ENCODE peak calls at places on chromosomes 7 and 10, in nine cellular contexts. W is lung, P is spleen, C is colonic mucosa, E is neural crest cell, U is HFFc6, T is RWPE1, D is Calu3, A is thyroid gland. H is an unnamed sample.

GRCh38 chr7:92740713-92741126 is 95.7 kb downstream of the CDK6 start:
- DNase-seq in P (no peak), E (no peak), D (peak; percentile 64), W (no peak), A (peak; percentile 75), C (no peak), T (peak; percentile 80), U (peak; percentile 83), H (no peak)

GRCh38 chr10:63268798-63269503 is 135.8 kb downstream of the NRBF2 start:
- DNase-seq in W (peak; percentile 87), D (peak; percentile 81), P (peak; percentile 87), A (peak; percentile 85), T (peak; percentile 87), C (peak; percentile 90), U (peak; percentile 97), E (peak; percentile 47), H (peak; percentile 94)

GRCh38 chr7:36765605-36766004 is 41.3 kb upstream of the AOAH start:
- DNase-seq in W (no peak), D (no peak), U (no peak), A (no peak), T (no peak), E (no peak), P (no peak), C (no peak), H (no peak)

GRCh38 chr7:106064836-106065559 is 47.1 kb downstream of the SYPL1 start:
- DNase-seq in C (peak; percentile 85), E (no peak), D (peak; percentile 81), T (peak; percentile 97), W (peak; percentile 67), P (peak; percentile 83), A (peak; percentile 95), U (peak; percentile 96), H (no peak)

GRCh38 chr10:122650331-122650730 is 49.3 kb downstream of the C10orf120 start:
- DNase-seq in U (no peak), E (no peak), P (peak; percentile 18), D (no peak), C (no peak), A (no peak), W (no peak), T (no peak), H (no peak)

GRCh38 chr7:157150825-157151412 is 12.2 kb downstream of the UBE3C start:
- DNase-seq in C (no peak), D (no peak), E (peak; percentile 26), W (peak; percentile 28), T (no peak), P (no peak), A (peak; percentile 40), U (no peak), H (no peak)

GRCh38 chr7:47496064-47496665 is 85.7 kb downstream of the TNS3 start:
- DNase-seq in D (no peak), T (no peak), A (no peak), E (no peak), C (no peak), P (no peak), W (no peak), U (no peak), H (no peak)

GRCh38 chr10:73887038-73888015 is 13.0 kb upstream of the CAMK2G start:
- DNase-seq in W (peak; percentile 74), A (peak; percentile 91), C (peak; percentile 66), D (peak; percentile 94), P (no peak), U (peak; percentile 89), E (no peak), T (peak; percentile 93), H (no peak)

GRCh38 chr10:101297901-101298451 is 56.0 kb upstream of the BTRC start:
- DNase-seq in P (peak; percentile 85), T (peak; percentile 73), W (peak; percentile 66), D (peak; percentile 75), E (peak; percentile 87), A (peak; percentile 64), U (peak; percentile 5), C (peak; percentile 62), H (peak; percentile 56)

GRCh38 chr10:27390681-27391080 is 113.4 kb upstream of the RAB18 start:
- DNase-seq in A (no peak), E (no peak), P (no peak), T (peak; percentile 79), D (no peak), W (no peak), C (no peak), U (peak; percentile 62), H (no peak)

GRCh38 chr7:75793676-75794075 is 19.9 kb downstream of the CCL24 start:
- DNase-seq in C (no peak), D (no peak), T (no peak), E (no peak), P (no peak), A (no peak), U (no peak), W (no peak), H (no peak)

DNA sequence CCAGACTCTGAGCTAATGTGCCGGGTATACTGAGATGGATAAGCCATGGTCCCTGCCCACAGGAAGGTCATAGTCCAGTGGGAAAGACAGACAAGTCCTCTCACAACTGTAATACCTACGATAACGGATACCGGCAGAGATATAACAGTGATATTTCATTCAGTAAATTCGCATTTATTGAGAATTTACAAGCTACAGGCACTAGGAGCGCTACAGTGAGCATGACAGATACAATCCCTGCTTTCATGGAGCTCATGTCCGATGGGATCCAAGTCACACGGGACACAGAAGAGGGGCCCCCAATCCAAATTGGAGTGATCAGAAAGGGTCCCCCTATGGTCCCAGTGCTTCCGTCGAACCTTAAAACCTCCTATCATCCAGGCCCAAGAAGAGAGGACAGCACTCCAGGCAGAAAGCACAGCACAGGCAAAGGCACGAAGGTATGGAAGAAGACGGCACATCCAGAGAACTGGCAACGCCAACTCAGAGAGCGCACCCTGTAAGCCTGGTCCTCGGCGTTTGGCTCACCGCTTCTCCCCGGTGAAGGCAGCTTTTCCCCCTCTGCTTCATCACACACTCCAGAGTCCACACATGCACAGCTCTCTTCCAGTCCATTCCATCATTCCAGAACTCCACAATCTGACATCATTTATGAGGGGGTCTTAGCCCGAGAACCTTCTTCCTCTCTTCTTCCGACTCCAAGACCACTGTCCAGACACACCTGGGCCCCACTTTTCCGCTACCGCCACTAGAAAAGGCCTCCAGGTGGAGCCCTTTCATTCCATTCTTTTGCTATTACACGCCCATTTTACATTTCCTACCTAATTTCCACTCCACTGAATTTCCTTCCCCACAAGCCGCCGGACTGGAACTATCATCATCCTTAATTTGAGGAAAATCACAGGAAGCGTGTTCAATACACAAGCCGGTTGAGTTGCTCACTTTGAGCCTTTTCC is 47.8 kb upstream of the NKX2-3 start:
- DNase-seq in A (no peak), U (no peak), E (no peak), D (no peak), C (no peak), P (no peak), W (no peak), T (peak; percentile 46), H (no peak)
- TF ChIP-seq CTCF in A (peak; percentile 8), U (peak; percentile 35), E (no peak), D (no peak), C (no peak), P (peak; percentile 15), W (no peak), T (peak; percentile 11), H (no peak)

DNA sequence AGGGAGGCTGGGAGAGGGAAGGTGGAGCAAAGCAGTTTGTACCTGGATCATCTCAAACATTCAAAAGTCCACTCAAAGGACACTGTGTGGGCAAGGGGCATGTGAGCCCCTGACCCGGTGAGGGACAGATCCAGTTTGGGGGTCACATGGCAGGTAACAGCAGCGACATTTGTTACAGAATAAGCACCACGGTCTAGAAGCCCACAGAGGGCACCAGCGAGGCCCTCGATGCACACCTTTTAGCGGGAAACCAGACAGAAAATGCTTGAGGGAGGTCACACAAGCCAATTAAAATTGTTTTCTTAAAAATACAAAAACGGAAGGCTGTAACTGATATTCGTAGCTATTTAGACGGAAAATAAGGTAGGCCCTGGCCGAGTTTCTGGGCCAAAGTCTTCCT is 144.4 kb downstream of the ZMYND11 start:
- DNase-seq in A (no peak), E (no peak), C (no peak), U (no peak), W (no peak), P (no peak), T (no peak), D (no peak), H (no peak)
- TF ChIP-seq CTCF in A (no peak), E (peak; percentile 28), C (no peak), U (no peak), W (no peak), P (no peak), T (no peak), D (no peak), H (no peak)

GRCh38 chr10:132792796-132793195 is 6.8 kb upstream of the NKX6-2 start:
- DNase-seq in D (no peak), U (no peak), T (no peak), W (no peak), E (no peak), P (no peak), A (no peak), C (no peak), H (no peak)

GRCh38 chr10:132796846-132797245 is 10.9 kb upstream of the NKX6-2 start:
- DNase-seq in C (no peak), U (no peak), E (no peak), P (no peak), W (no peak), T (no peak), D (no peak), A (no peak), H (no peak)

GRCh38 chr10:132793213-132793612 is 7.3 kb upstream of the NKX6-2 start:
- DNase-seq in D (no peak), U (no peak), P (no peak), A (no peak), W (no peak), C (no peak), T (no peak), E (no peak), H (no peak)

GRCh38 chr10:132790934-132791829 is 5.2 kb upstream of the NKX6-2 start:
- DNase-seq in P (no peak), A (no peak), D (no peak), U (no peak), T (no peak), E (no peak), C (no peak), W (no peak), H (no peak)

GRCh38 chr10:132793871-132794849 is 8.2 kb upstream of the NKX6-2 start:
- DNase-seq in D (no peak), T (no peak), P (no peak), A (no peak), W (no peak), U (no peak), E (no peak), C (no peak), H (no peak)
- TF ChIP-seq CTCF in D (no peak), T (no peak), P (no peak), A (no peak), W (no peak), U (peak; percentile 55), E (no peak), C (no peak), H (no peak)

DNA sequence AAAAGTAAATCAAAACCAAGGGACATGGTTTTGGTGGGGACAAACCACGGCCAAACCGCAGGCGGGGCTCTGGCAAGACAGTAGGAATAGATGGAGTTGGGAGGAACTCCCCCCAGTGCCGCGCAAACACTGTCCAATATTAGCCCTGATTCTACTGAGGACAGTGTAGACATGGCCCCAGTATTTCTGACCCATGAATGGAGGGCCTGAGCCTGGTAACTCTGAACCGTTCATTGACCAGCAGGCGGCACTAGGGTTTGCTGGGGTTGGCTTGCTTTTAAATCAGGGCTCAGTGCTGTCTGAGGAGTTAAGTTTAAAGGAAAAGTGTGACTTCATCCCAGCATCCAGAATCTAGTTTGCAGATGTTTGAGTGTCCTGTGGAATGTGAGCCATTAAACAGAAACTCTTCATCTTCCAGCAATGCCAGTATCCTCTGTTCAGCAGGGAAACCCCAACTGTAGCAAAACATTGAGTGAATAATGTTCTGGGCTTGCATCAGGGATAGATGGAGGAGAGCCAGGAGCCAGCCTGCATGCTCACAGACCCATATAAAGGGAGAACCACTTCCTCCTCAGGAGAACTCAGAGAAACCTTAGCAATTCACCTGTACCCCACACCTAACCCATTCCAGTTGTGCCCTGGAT is 147.4 kb upstream of the PRSS58 start:
- DNase-seq in D (no peak), W (no peak), P (no peak), T (no peak), U (peak; percentile 66), E (no peak), C (no peak), A (no peak), H (no peak)
- TF ChIP-seq CTCF in D (no peak), W (no peak), P (no peak), T (no peak), U (peak; percentile 49), E (no peak), C (no peak), A (no peak), H (no peak)

H was measured in CD14-positive monocyte.